ENCODE peak calls at places on chromosomes 16 and 17, in four cellular contexts. R is CMK, E is Panc1, H is mesothelial cell of epicardium. N is an unnamed sample.

GRCh38 chr16:78211951-78212350 is 112.5 kb downstream of the WWOX start:
- DNase-seq in R (no peak), E (no peak), H (no peak), N (no peak)

GRCh38 chr16:49921791-49922456 is 66.0 kb upstream of the ZNF423 start:
- DNase-seq in R (peak), E (peak), H (peak), N (peak)

GRCh38 chr17:75822119-75822799 is 21.9 kb downstream of the UNC13D start:
- DNase-seq in R (no peak), E (no peak), H (no peak), N (no peak)

GRCh38 chr17:21303441-21304065 is 19.0 kb downstream of the MAP2K3 start:
- DNase-seq in R (no peak), E (no peak), H (no peak), N (no peak)

GRCh38 chr16:89191033-89191900 is 9.1 kb downstream of the SLC22A31 start:
- DNase-seq in R (no peak), E (no peak), H (no peak), N (no peak)

GRCh38 chr16:15811778-15812750 is 44.8 kb downstream of the MYH11 start:
- DNase-seq in R (peak), E (peak), H (no peak), N (peak)

GRCh38 chr17:27585792-27586191 is 45.2 kb upstream of the LGALS9 start:
- DNase-seq in R (no peak), E (no peak), H (no peak), N (no peak)

GRCh38 chr16:47057631-47057996 is 84.1 kb upstream of the DNAJA2 start:
- DNase-seq in R (no peak), E (no peak), H (no peak), N (no peak)

GRCh38 chr17:46212634-46213435 is 19.6 kb upstream of the KANSL1 start:
- DNase-seq in R (peak), E (peak), H (peak), N (peak)

GRCh38 chr16:9441021-9441420 is 349.6 kb downstream of the HAPSTR1 start:
- DNase-seq in R (no peak), E (no peak), H (no peak), N (no peak)

GRCh38 chr17:29364691-29365090 is 25.5 kb upstream of the TAOK1 start:
- DNase-seq in R (no peak), E (no peak), H (no peak), N (no peak)

GRCh38 chr17:9026741-9027140 is 5.4 kb downstream of the NTN1 start:
- DNase-seq in R (no peak), E (no peak), H (no peak), N (no peak)

GRCh38 chr16:70665806-70666735 is 19.7 kb downstream of the IL34 start:
- DNase-seq in R (no peak), E (no peak), H (no peak), N (no peak)

N was measured in A172.